ENCODE peak calls at places on chromosome 10, in ten cellular contexts. F is spleen, N is tibial nerve, E is right lobe of liver, A is stomach, Y is IMR-90, V is A549, S is heart left ventricle, Q is ovary, K is testis. B is an unnamed sample.

GRCh38 chr10:75297021-75297599 is 61.4 kb upstream of the COMTD1 start:
- DNase-seq in F (no peak), N (no peak), E (no peak), A (no peak), Y (peak; percentile 31), V (no peak), S (no peak), Q (no peak), K (no peak), B (no peak)

GRCh38 chr10:36141786-36142560 is 499.9 kb upstream of the FZD8 start:
- DNase-seq in F (no peak), N (no peak), E (no peak), A (no peak), Y (no peak), V (no peak), S (no peak), Q (no peak), K (no peak), B (no peak)

GRCh38 chr10:75743231-75743864 is 311.9 kb downstream of the LRMDA start:
- DNase-seq in F (no peak), N (no peak), E (no peak), A (no peak), Y (no peak), V (no peak), S (no peak), Q (no peak), K (no peak), B (no peak)

GRCh38 chr10:44394696-44395383 is 9.9 kb upstream of the CXCL12 start:
- DNase-seq in F (peak; percentile 42), N (no peak), E (no peak), A (no peak), Y (no peak), V (no peak), S (no peak), Q (no peak), K (no peak), B (no peak)

GRCh38 chr10:62618576-62619408 is 185.7 kb upstream of the ADO start:
- DNase-seq in F (peak; percentile 74), N (no peak), E (no peak), A (no peak), Y (peak; percentile 89), V (no peak), S (peak; percentile 31), Q (no peak), K (no peak), B (no peak)

GRCh38 chr10:48968036-48968435 is 28.4 kb upstream of the LRRC18 start:
- DNase-seq in F (no peak), N (no peak), E (no peak), A (no peak), Y (no peak), V (no peak), S (peak; percentile 46), Q (no peak), K (no peak), B (no peak)

GRCh38 chr10:31158000-31158658 is 126.5 kb upstream of the ZNF438 start:
- DNase-seq in F (no peak), N (no peak), E (no peak), A (no peak), Y (peak; percentile 81), V (no peak), S (no peak), Q (no peak), K (no peak), B (no peak)

GRCh38 chr10:110867807-110868465 is 3.8 kb upstream of the PDCD4 start:
- DNase-seq in F (no peak), N (no peak), E (no peak), A (no peak), Y (no peak), V (no peak), S (no peak), Q (no peak), K (no peak), B (no peak)

GRCh38 chr10:132408823-132409666 is 12.0 kb downstream of the PWWP2B start:
- DNase-seq in F (no peak), N (no peak), E (no peak), A (peak; percentile 92), Y (no peak), V (no peak), S (no peak), Q (no peak), K (no peak), B (no peak)

GRCh38 chr10:27619329-27619728 is 115.2 kb downstream of the RAB18 start:
- DNase-seq in F (no peak), N (no peak), E (no peak), A (no peak), Y (no peak), V (no peak), S (no peak), Q (no peak), K (no peak), B (no peak)
- TF ChIP-seq CTCF in F (no peak), N (no peak), E (no peak), A (no peak), Y (no peak), V (no peak), S (no peak), Q (no peak), K (no peak), B (no peak)

GRCh38 chr10:124733566-124734245 is 10.5 kb downstream of the FAM53B start:
- DNase-seq in F (no peak), N (no peak), E (no peak), A (no peak), Y (no peak), V (no peak), S (peak; percentile 63), Q (no peak), K (no peak), B (no peak)

GRCh38 chr10:124735491-124736286 is 8.5 kb downstream of the FAM53B start:
- DNase-seq in F (peak; percentile 75), N (no peak), E (no peak), A (no peak), Y (no peak), V (no peak), S (no peak), Q (no peak), K (no peak), B (no peak)

GRCh38 chr10:124736491-124737136 is 7.6 kb downstream of the FAM53B start:
- DNase-seq in F (peak; percentile 86), N (peak; percentile 64), E (peak; percentile 86), A (peak; percentile 75), Y (peak; percentile 82), V (no peak), S (peak; percentile 94), Q (peak; percentile 92), K (peak; percentile 92), B (no peak)

GRCh38 chr10:124732931-124733536 is 11.1 kb downstream of the FAM53B start:
- DNase-seq in F (peak; percentile 87), N (no peak), E (no peak), A (no peak), Y (peak; percentile 43), V (no peak), S (peak; percentile 78), Q (peak; percentile 63), K (peak; percentile 73), B (no peak)

DNA sequence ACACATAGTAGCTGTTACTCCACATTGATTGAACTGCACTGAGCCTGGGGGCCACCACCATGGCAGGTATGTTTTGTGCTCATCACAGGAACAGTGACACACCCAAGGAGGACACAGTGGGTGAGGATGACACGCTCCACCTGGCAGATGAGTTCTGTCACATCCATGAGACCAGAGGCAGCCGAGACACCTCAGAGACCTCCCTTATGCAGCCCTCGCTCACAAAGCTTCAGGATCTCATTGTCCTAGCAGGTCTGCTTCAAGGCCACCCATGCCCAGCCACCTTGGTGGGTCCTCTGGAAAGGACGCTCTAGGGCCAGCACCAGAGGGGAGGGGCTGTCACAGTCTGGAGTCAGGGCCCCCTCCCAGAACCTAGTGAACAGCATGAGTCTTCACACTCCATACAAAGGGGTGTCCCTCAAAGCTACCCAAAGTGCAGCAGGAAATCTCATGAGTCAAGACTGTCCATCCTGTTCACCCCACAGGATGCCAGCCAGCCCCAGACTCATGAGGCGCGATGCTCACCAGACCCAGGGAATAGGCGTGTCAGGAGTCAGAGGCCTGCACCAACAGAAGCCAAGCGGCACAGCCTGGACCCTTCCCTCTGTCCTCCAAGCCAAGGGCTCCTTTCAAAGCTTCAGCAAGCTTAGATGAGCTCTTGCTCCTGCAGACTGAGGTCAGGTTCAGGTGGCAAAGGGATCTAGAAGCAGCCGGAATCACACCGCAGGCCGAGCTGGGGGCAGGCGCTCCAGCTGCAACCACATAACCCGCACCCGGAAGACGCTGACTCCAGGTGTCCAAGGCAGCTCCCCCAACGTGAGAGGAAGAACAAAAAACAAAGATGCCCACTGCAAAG is 9.6 kb downstream of the FAM53B start:
- DNase-seq in F (peak; percentile 85), N (no peak), E (no peak), A (no peak), Y (no peak), V (no peak), S (no peak), Q (no peak), K (no peak), B (no peak)
- H3K4me1 ChIP-seq in F (peaks cover 100% of the 10 kb centered on the region), N (peaks cover 100% of the 10 kb centered on the region), E (peaks cover 38% of the 10 kb centered on the region), A (peaks cover 65% of the 10 kb centered on the region), Y (peaks cover 18% of the 10 kb centered on the region), V (peaks cover 15% of the 10 kb centered on the region), S (peaks cover 96% of the 10 kb centered on the region), Q (peaks cover 76% of the 10 kb centered on the region), K (peaks cover 81% of the 10 kb centered on the region), B (peaks cover 56% of the 10 kb centered on the region)

DNA sequence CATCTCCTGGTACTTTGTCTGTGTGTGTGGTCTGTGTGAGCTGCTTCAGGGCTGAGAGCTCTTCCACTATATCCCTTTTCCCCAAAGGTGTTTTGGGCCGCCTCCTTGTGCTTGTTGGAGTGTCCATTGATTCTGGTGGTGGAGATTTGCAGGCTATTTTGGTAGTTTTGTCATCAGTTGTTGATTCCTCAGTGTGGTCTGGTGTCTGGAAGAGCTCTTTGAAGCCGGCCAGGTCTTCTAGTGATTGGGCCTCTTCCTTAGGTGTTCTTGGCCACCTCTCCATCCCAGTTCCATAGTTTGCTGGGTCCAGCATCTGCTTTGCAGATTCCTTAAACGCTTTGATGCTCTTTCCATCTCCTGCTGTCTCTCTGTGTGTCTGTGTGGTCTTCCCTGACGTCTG is 20.8 kb downstream of the MKI67 start:
- DNase-seq in F (no peak), N (no peak), E (no peak), A (no peak), Y (no peak), V (no peak), S (no peak), Q (no peak), K (no peak), B (no peak)
- TF ChIP-seq POLR2A in F (no peak), N (no peak), E (no peak), A (no peak), Y (no peak), V (no peak), S (no peak), Q (no peak), K (no peak), B (no peak)

DNA sequence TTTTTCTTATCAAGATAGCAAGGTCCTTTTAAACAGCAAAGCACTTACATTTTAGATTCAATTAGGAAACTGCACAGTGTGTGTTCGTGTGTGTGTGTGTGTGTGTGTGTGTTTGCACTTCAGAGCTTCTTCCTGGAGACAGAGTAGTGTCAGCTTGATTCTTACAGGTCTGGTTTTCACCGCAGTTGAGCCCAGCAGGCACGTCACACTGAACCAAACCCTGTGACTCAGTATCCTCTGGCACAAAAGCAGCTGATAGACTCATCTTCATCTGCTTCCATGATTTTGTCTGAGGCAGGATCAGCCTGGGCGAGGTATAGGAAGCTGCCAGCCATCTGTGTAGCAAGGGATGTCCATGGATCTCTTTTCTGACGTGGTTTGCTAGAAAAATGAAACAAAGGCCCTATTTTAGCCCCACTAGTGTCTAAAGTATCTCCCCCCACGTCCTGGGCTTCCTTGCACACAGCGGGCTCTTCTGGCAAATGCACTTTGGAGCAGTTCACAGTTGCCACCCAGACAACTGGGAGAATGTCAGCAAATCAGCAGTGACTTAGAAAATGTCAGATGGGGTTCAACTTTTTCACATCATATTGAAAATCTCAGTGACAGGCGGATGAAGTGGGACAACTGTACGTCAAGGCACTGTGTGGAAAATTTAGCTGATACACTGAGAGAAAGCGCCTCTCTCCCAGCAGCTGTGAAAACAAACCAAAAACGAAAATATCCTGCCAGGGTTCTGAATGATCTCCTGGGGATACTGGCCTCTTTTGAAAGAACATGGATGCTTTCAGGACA is 373.2 kb upstream of the CELF2 start:
- DNase-seq in F (no peak), N (peak; percentile 23), E (no peak), A (no peak), Y (peak; percentile 77), V (no peak), S (no peak), Q (no peak), K (no peak), B (no peak)
- TF ChIP-seq CTCF in F (no peak), N (no peak), E (no peak), A (no peak), Y (no peak), V (no peak), S (no peak), Q (no peak), K (no peak), B (no peak)

B was measured in esophagus squamous epithelium.